ENCODE peak calls at places on chromosomes 2 and 18, in five cellular contexts. One of them, this sample, is unnamed.

GRCh38 chr2:105447476-105447875 is 48.6 kb upstream of the FHL2 start:
- DNase-seq in ELF-1: no peak
- DNase-seq in NCI-H82: no peak
- DNase-seq in colonic mucosa: no peak
- DNase-seq in NCI-H1048: no peak
- DNase-seq in this sample: no peak

GRCh38 chr2:88049601-88050000 is 6.0 kb downstream of the KRCC1 start:
- DNase-seq in colonic mucosa: no peak
- DNase-seq in NCI-H82: no peak
- DNase-seq in NCI-H1048: no peak
- DNase-seq in ELF-1: no peak
- DNase-seq in this sample: no peak

GRCh38 chr18:77671456-77672167 is 422.0 kb downstream of the GALR1 start:
- DNase-seq in ELF-1: peak
- DNase-seq in NCI-H1048: no peak
- DNase-seq in NCI-H82: no peak
- DNase-seq in colonic mucosa: no peak
- DNase-seq in this sample: peak

GRCh38 chr18:33231474-33232317 is 208.8 kb downstream of the CCDC178 start:
- DNase-seq in ELF-1: peak
- DNase-seq in NCI-H1048: peak
- DNase-seq in NCI-H82: peak
- DNase-seq in colonic mucosa: peak
- DNase-seq in this sample: peak

GRCh38 chr2:229869226-229869625 is 52.6 kb downstream of the TRIP12 start:
- DNase-seq in colonic mucosa: no peak
- DNase-seq in NCI-H1048: no peak
- DNase-seq in NCI-H82: no peak
- DNase-seq in ELF-1: no peak
- DNase-seq in this sample: no peak

GRCh38 chr2:188765522-188765921 is 208.7 kb upstream of the COL3A1 start:
- DNase-seq in colonic mucosa: no peak
- DNase-seq in NCI-H82: peak
- DNase-seq in ELF-1: peak
- DNase-seq in NCI-H1048: no peak
- DNase-seq in this sample: peak

GRCh38 chr18:60910534-60910933 is 422.7 kb upstream of the CDH20 start:
- DNase-seq in NCI-H1048: no peak
- DNase-seq in colonic mucosa: no peak
- DNase-seq in ELF-1: no peak
- DNase-seq in NCI-H82: no peak
- DNase-seq in this sample: no peak

GRCh38 chr2:102065675-102066252 is 74.0 kb downstream of the IL1R2 start:
- DNase-seq in ELF-1: peak
- DNase-seq in colonic mucosa: no peak
- DNase-seq in NCI-H82: no peak
- DNase-seq in NCI-H1048: no peak
- DNase-seq in this sample: no peak

GRCh38 chr18:50744253-50744652 is 75.6 kb downstream of the MRO start:
- DNase-seq in NCI-H82: no peak
- DNase-seq in NCI-H1048: no peak
- DNase-seq in ELF-1: no peak
- DNase-seq in colonic mucosa: no peak
- DNase-seq in this sample: no peak

GRCh38 chr18:75638597-75639467 is 211.3 kb upstream of the SMIM21 start:
- DNase-seq in ELF-1: peak
- DNase-seq in NCI-H82: no peak
- DNase-seq in NCI-H1048: no peak
- DNase-seq in colonic mucosa: no peak
- DNase-seq in this sample: peak

GRCh38 chr2:13056259-13056843 is 339.6 kb downstream of the TRIB2 start:
- DNase-seq in ELF-1: no peak
- DNase-seq in NCI-H82: peak
- DNase-seq in NCI-H1048: no peak
- DNase-seq in colonic mucosa: no peak
- DNase-seq in this sample: no peak

GRCh38 chr2:69083126-69083733 is 70.3 kb downstream of the ANTXR1 start:
- DNase-seq in NCI-H1048: peak
- DNase-seq in colonic mucosa: no peak
- DNase-seq in ELF-1: peak
- DNase-seq in NCI-H82: peak
- DNase-seq in this sample: no peak

GRCh38 chr2:150705357-150705756 is 217.9 kb upstream of the RND3 start:
- DNase-seq in NCI-H1048: no peak
- DNase-seq in NCI-H82: no peak
- DNase-seq in colonic mucosa: no peak
- DNase-seq in ELF-1: no peak
- DNase-seq in this sample: no peak

GRCh38 chr2:207616185-207616584 is 9.0 kb downstream of the METTL21A start:
- DNase-seq in NCI-H1048: no peak
- DNase-seq in ELF-1: no peak
- DNase-seq in NCI-H82: no peak
- DNase-seq in colonic mucosa: no peak
- DNase-seq in this sample: no peak

This sample was measured in endodermal cell.